ENCODE peak calls at places on chromosomes 12 and 14, in four cellular contexts. M is skeletal muscle cell, K is IMR-90, U is HTR-8/SVneo. R is an unnamed sample.

GRCh38 chr14:80428171-80428570 is 216.9 kb upstream of the DIO2 start:
- DNase-seq in M (no peak), K (peak; percentile 47), U (no peak), R (peak; percentile 19)

GRCh38 chr12:128970110-128970509 is 116.8 kb downstream of the GLT1D1 start:
- DNase-seq in M (no peak), K (no peak), U (no peak), R (no peak)

GRCh38 chr12:108125073-108125472 is 4.0 kb upstream of the WSCD2 start:
- DNase-seq in M (no peak), K (no peak), U (no peak), R (no peak)

GRCh38 chr12:10941916-10942607 is 3.0 kb upstream of the TAS2R14 start:
- DNase-seq in M (no peak), K (no peak), U (no peak), R (no peak)

GRCh38 chr12:17593715-17594406 is 496.1 kb downstream of the RERGL start:
- DNase-seq in M (no peak), K (no peak), U (no peak), R (no peak)

GRCh38 chr12:94074970-94075695 is 73.2 kb upstream of the PLXNC1 start:
- DNase-seq in M (peak; percentile 80), K (peak; percentile 89), U (peak; percentile 64), R (no peak)

GRCh38 chr14:30974628-30975027 is 50.8 kb upstream of the AP4S1 start:
- DNase-seq in M (no peak), K (peak; percentile 34), U (no peak), R (no peak)

GRCh38 chr12:101945361-101946232 is 68.2 kb downstream of the DRAM1 start:
- DNase-seq in M (peak; percentile 25), K (peak; percentile 49), U (no peak), R (no peak)

GRCh38 chr14:99038401-99038800 is 233.6 kb downstream of the BCL11B start:
- DNase-seq in M (no peak), K (no peak), U (no peak), R (no peak)

GRCh38 chr14:68623828-68624227 is 169.0 kb downstream of the ZFP36L1 start:
- DNase-seq in M (no peak), K (no peak), U (no peak), R (no peak)

GRCh38 chr14:103189481-103190470 is 66.5 kb downstream of the TNFAIP2 start:
- DNase-seq in M (no peak), K (no peak), U (no peak), R (no peak)

GRCh38 chr12:118126119-118126757 is 9.7 kb upstream of the PEBP1 start:
- DNase-seq in M (no peak), K (no peak), U (no peak), R (no peak)